ENCODE peak calls at places on chromosomes 1 and 21, in four cellular contexts. O, S, M and R are unnamed samples.

GRCh38 chr1:98420376-98421097 is 241.0 kb upstream of the SNX7 start:
- DNase-seq in O (no peak), M (no peak), S (no peak), R (no peak)

GRCh38 chr1:53112271-53112774 is 30.1 kb downstream of the SLC1A7 start:
- DNase-seq in S (no peak), M (no peak), O (no peak), R (no peak)

GRCh38 chr21:45405819-45406762 is 1.1 kb downstream of the COL18A1 start:
- DNase-seq in M (peak; percentile 74), S (peak; percentile 33), O (no peak), R (no peak)

GRCh38 chr1:27122652-27123051 is 32.3 kb downstream of the SLC9A1 start:
- DNase-seq in O (no peak), S (no peak), M (peak; percentile 93), R (peak; percentile 80)

GRCh38 chr1:182739545-182739944 is 50.0 kb upstream of the NPL start:
- DNase-seq in S (no peak), M (no peak), O (no peak), R (no peak)

GRCh38 chr1:27876341-27877114 is 4.2 kb downstream of the THEMIS2 start:
- DNase-seq in M (peak; percentile 68), O (no peak), S (no peak), R (no peak)

GRCh38 chr1:211660718-211661222 is 14.7 kb downstream of the NEK2 start:
- DNase-seq in O (no peak), S (no peak), M (peak; percentile 31), R (no peak)

GRCh38 chr1:156134716-156135435 is 18.5 kb upstream of the SEMA4A start:
- DNase-seq in S (no peak), M (no peak), O (no peak), R (no peak)

GRCh38 chr1:225934711-225935110 is 6.3 kb downstream of the LEFTY2 start:
- DNase-seq in O (no peak), S (no peak), M (peak; percentile 57), R (no peak)

GRCh38 chr1:74011736-74012135 is 186.2 kb downstream of the LRRIQ3 start:
- DNase-seq in S (no peak), O (no peak), M (no peak), R (no peak)

GRCh38 chr1:22889213-22889827 is 83.3 kb downstream of the LACTBL1 start:
- DNase-seq in O (peak; percentile 42), S (no peak), M (no peak), R (no peak)

GRCh38 chr1:234781241-234782056 is 171.5 kb upstream of the IRF2BP2 start:
- DNase-seq in S (no peak), O (no peak), M (no peak), R (no peak)

GRCh38 chr21:45562965-45563364 is 20.7 kb upstream of the SLC19A1 start:
- DNase-seq in M (no peak), O (no peak), S (no peak), R (no peak)

GRCh38 chr1:7149080-7149838 is 364.0 kb downstream of the CAMTA1 start:
- DNase-seq in M (peak; percentile 89), S (no peak), O (no peak), R (no peak)

GRCh38 chr1:220067246-220068204 is 21.2 kb upstream of the EPRS1 start:
- DNase-seq in M (no peak), S (no peak), O (no peak), R (no peak)

GRCh38 chr1:202798792-202799331 is 9.4 kb downstream of the KDM5B start:
- DNase-seq in S (no peak), O (no peak), M (no peak), R (no peak)

GRCh38 chr1:14896381-14897079 is 257.0 kb upstream of the TMEM51 start:
- DNase-seq in O (no peak), S (no peak), M (no peak), R (no peak)

GRCh38 chr1:65247419-65248359 is 61.7 kb upstream of the DNAJC6 start:
- DNase-seq in S (no peak), O (no peak), M (peak; percentile 86), R (no peak)

GRCh38 chr1:8239039-8239305 is 78.9 kb upstream of the SLC45A1 start:
- DNase-seq in S (no peak), M (no peak), O (no peak), R (no peak)

GRCh38 chr21:46560568-46561447 is 44.1 kb downstream of the S100B start:
- DNase-seq in M (peak; percentile 85), O (no peak), S (no peak), R (no peak)

GRCh38 chr1:70764747-70765146 is 282.9 kb downstream of the PTGER3 start:
- DNase-seq in M (no peak), S (no peak), O (no peak), R (no peak)

GRCh38 chr1:180994262-180994661 is 28.4 kb downstream of the STX6 start:
- DNase-seq in M (no peak), O (no peak), S (no peak), R (no peak)

GRCh38 chr1:157878059-157878458 is 36.5 kb upstream of the CD5L start:
- DNase-seq in M (no peak), O (peak; percentile 14), S (no peak), R (no peak)